ENCODE peak calls at places on chromosomes 16 and 17, in six cellular contexts. One of them, this sample, is unnamed.

GRCh38 chr16:77780378-77780837 is 8.0 kb upstream of the VAT1L start:
- DNase-seq in HepG2: peak
- DNase-seq in A549: peak
- DNase-seq in GM12878: no peak
- DNase-seq in endothelial cell of umbilical vein: peak
- DNase-seq in K562: no peak
- DNase-seq in this sample: no peak

GRCh38 chr16:67959520-67959919 is 8.9 kb downstream of the SLC12A4 start:
- DNase-seq in A549: no peak
- DNase-seq in HepG2: no peak
- DNase-seq in K562: peak
- DNase-seq in GM12878: no peak
- DNase-seq in endothelial cell of umbilical vein: no peak
- DNase-seq in this sample: no peak

GRCh38 chr17:16820161-16820877 is 130.3 kb downstream of the CCDC144A start:
- DNase-seq in A549: no peak
- DNase-seq in endothelial cell of umbilical vein: no peak
- DNase-seq in K562: no peak
- DNase-seq in GM12878: no peak
- DNase-seq in HepG2: no peak
- DNase-seq in this sample: no peak

GRCh38 chr17:3418222-3418621 is 7.1 kb downstream of the OR3A3 start:
- DNase-seq in endothelial cell of umbilical vein: no peak
- DNase-seq in A549: no peak
- DNase-seq in K562: no peak
- DNase-seq in HepG2: no peak
- DNase-seq in GM12878: no peak
- DNase-seq in this sample: no peak

GRCh38 chr16:53054670-53055485 is at the start of gene CHD9:
- DNase-seq in endothelial cell of umbilical vein: peak
- DNase-seq in K562: peak
- DNase-seq in GM12878: peak
- DNase-seq in HepG2: peak
- DNase-seq in A549: peak
- DNase-seq in this sample: peak

GRCh38 chr17:71975998-71976649 is 144.7 kb upstream of the SOX9 start:
- DNase-seq in A549: peak
- DNase-seq in GM12878: no peak
- DNase-seq in K562: no peak
- DNase-seq in HepG2: no peak
- DNase-seq in endothelial cell of umbilical vein: no peak
- DNase-seq in this sample: peak

GRCh38 chr17:37736428-37736827 is 8.4 kb downstream of the HNF1B start:
- DNase-seq in endothelial cell of umbilical vein: no peak
- DNase-seq in GM12878: no peak
- DNase-seq in A549: no peak
- DNase-seq in K562: no peak
- DNase-seq in HepG2: no peak
- DNase-seq in this sample: no peak

GRCh38 chr17:77449908-77450741 is 309.4 kb downstream of the SEC14L1 start:
- DNase-seq in HepG2: peak
- DNase-seq in A549: no peak
- DNase-seq in K562: peak
- DNase-seq in GM12878: no peak
- DNase-seq in endothelial cell of umbilical vein: no peak
- DNase-seq in this sample: peak

GRCh38 chr17:15457723-15458094 is 9.7 kb downstream of the CDRT4 start:
- DNase-seq in K562: no peak
- DNase-seq in endothelial cell of umbilical vein: peak
- DNase-seq in GM12878: no peak
- DNase-seq in HepG2: no peak
- DNase-seq in A549: no peak
- DNase-seq in this sample: no peak

GRCh38 chr17:7294614-7295153 is at the start of gene YBX2:
- DNase-seq in GM12878: no peak
- DNase-seq in A549: peak
- DNase-seq in HepG2: no peak
- DNase-seq in K562: peak
- DNase-seq in endothelial cell of umbilical vein: peak
- DNase-seq in this sample: peak

GRCh38 chr16:73886378-73886777 is 410.2 kb upstream of the PSMD7 start:
- DNase-seq in A549: no peak
- DNase-seq in K562: no peak
- DNase-seq in HepG2: no peak
- DNase-seq in GM12878: no peak
- DNase-seq in endothelial cell of umbilical vein: no peak
- DNase-seq in this sample: no peak

GRCh38 chr16:53787423-53787822 is 83.5 kb downstream of the FTO start:
- DNase-seq in endothelial cell of umbilical vein: no peak
- DNase-seq in GM12878: no peak
- DNase-seq in A549: no peak
- DNase-seq in HepG2: no peak
- DNase-seq in K562: no peak
- DNase-seq in this sample: no peak

GRCh38 chr16:27245276-27246231 is 23.0 kb downstream of the NSMCE1 start:
- DNase-seq in A549: peak
- DNase-seq in HepG2: no peak
- DNase-seq in K562: peak
- DNase-seq in endothelial cell of umbilical vein: no peak
- DNase-seq in GM12878: no peak
- DNase-seq in this sample: no peak

GRCh38 chr17:37844158-37844976 is 79.8 kb upstream of the TBC1D3K start:
- DNase-seq in GM12878: no peak
- DNase-seq in A549: peak
- DNase-seq in HepG2: peak
- DNase-seq in K562: peak
- DNase-seq in endothelial cell of umbilical vein: peak
- DNase-seq in this sample: peak

GRCh38 chr17:77790143-77790829 is 168.2 kb upstream of the TNRC6C start:
- DNase-seq in K562: no peak
- DNase-seq in endothelial cell of umbilical vein: no peak
- DNase-seq in HepG2: no peak
- DNase-seq in GM12878: no peak
- DNase-seq in A549: no peak
- DNase-seq in this sample: no peak

GRCh38 chr16:86041205-86041604 is 142.2 kb downstream of the IRF8 start:
- DNase-seq in A549: no peak
- DNase-seq in GM12878: no peak
- DNase-seq in K562: no peak
- DNase-seq in HepG2: no peak
- DNase-seq in endothelial cell of umbilical vein: no peak
- DNase-seq in this sample: no peak

GRCh38 chr16:57648590-57649442 is 19.3 kb upstream of the ADGRG3 start:
- DNase-seq in K562: peak
- DNase-seq in A549: peak
- DNase-seq in HepG2: peak
- DNase-seq in GM12878: peak
- DNase-seq in endothelial cell of umbilical vein: peak
- DNase-seq in this sample: peak

GRCh38 chr16:8869212-8869987 is 594 bp upstream of the CARHSP1 start:
- DNase-seq in A549: no peak
- DNase-seq in GM12878: no peak
- DNase-seq in endothelial cell of umbilical vein: no peak
- DNase-seq in K562: peak
- DNase-seq in HepG2: peak
- DNase-seq in this sample: peak

GRCh38 chr16:11101695-11102522 is 154.1 kb downstream of the SOCS1 start:
- DNase-seq in A549: no peak
- DNase-seq in GM12878: no peak
- DNase-seq in K562: peak
- DNase-seq in endothelial cell of umbilical vein: peak
- DNase-seq in HepG2: peak
- DNase-seq in this sample: no peak

GRCh38 chr17:19510903-19511302 is 22.8 kb upstream of the SLC47A1 start:
- DNase-seq in K562: no peak
- DNase-seq in A549: no peak
- DNase-seq in endothelial cell of umbilical vein: no peak
- DNase-seq in HepG2: no peak
- DNase-seq in GM12878: no peak
- DNase-seq in this sample: no peak

GRCh38 chr17:596763-597644 is 117.6 kb downstream of the VPS53 start:
- DNase-seq in GM12878: no peak
- DNase-seq in K562: no peak
- DNase-seq in HepG2: no peak
- DNase-seq in endothelial cell of umbilical vein: peak
- DNase-seq in A549: peak
- DNase-seq in this sample: no peak

GRCh38 chr17:60947100-60947499 is 269.4 kb downstream of the BCAS3 start:
- DNase-seq in K562: no peak
- DNase-seq in GM12878: no peak
- DNase-seq in A549: no peak
- DNase-seq in endothelial cell of umbilical vein: no peak
- DNase-seq in HepG2: no peak
- DNase-seq in this sample: no peak

GRCh38 chr16:87657621-87658192 is 55.4 kb downstream of the JPH3 start:
- DNase-seq in endothelial cell of umbilical vein: no peak
- DNase-seq in K562: peak
- DNase-seq in GM12878: no peak
- DNase-seq in A549: peak
- DNase-seq in HepG2: peak
- DNase-seq in this sample: peak

GRCh38 chr17:76539631-76540271 is at the start of gene PRCD:
- DNase-seq in K562: no peak
- DNase-seq in HepG2: no peak
- DNase-seq in endothelial cell of umbilical vein: no peak
- DNase-seq in GM12878: no peak
- DNase-seq in A549: peak
- DNase-seq in this sample: no peak

GRCh38 chr17:50359998-50360461 is 13.0 kb downstream of the MRPL27 start:
- DNase-seq in endothelial cell of umbilical vein: no peak
- DNase-seq in K562: no peak
- DNase-seq in GM12878: no peak
- DNase-seq in A549: no peak
- DNase-seq in HepG2: no peak
- DNase-seq in this sample: no peak
- TF ChIP-seq CTCF in endothelial cell of umbilical vein: no peak
- TF ChIP-seq CTCF in K562: no peak
- TF ChIP-seq CTCF in GM12878: no peak
- TF ChIP-seq CTCF in A549: no peak
- TF ChIP-seq CTCF in HepG2: no peak
- TF ChIP-seq CTCF in this sample: no peak

DNA sequence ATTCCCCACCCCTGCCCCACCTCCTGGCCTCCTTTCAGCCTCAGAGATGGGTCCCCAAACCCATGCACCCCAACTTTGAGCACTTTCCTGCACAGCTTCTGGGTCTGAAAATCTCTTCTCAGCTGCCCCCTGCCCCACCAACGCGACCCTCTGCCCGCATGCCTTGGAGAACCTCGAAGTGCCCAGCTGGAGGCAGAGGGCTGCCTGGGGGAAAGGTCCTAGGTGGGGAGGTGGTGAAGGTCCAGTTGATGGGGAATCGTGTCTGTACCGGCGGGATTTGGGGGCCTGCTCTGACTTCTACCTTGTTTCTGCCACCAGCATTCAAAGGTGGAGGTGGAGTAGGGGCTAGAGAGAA is 1.3 kb downstream of the NKD1 start:
- DNase-seq in A549: no peak
- DNase-seq in endothelial cell of umbilical vein: no peak
- DNase-seq in HepG2: no peak
- DNase-seq in GM12878: no peak
- DNase-seq in K562: no peak
- DNase-seq in this sample: no peak
- H3K4me3 ChIP-seq in A549: no peak
- H3K4me3 ChIP-seq in endothelial cell of umbilical vein: no peak
- H3K4me3 ChIP-seq in HepG2: peak
- H3K4me3 ChIP-seq in GM12878: no peak
- H3K4me3 ChIP-seq in K562: no peak
- H3K4me3 ChIP-seq in this sample: no peak

DNA sequence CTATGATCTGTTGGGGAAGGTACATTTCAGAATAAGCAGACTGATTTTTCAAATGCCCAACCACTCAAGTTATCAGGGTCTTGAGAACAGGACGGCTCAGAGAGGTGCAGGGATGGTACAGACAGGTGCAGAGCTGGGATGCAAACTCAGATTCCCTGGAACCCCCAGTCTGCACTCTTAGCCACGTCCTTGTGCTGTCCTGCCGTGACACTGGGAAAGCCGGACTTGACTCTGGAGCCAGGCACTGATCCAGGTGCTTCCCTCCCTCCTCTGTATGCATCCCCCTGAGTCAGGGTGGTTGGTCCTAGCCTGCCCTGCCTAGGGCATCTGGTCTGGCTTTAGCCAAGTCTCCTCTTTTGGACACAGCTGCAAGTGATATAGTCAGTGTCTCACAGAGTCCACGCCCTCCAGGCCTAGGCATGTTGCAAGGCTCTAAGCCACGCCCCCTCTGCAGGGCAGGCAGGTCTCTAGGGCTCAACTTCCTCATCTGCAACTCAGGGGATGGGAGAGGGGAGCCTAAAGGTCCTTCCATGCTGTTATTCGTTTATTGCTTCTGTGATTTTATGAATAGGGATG is 97.4 kb downstream of the SDK2 start:
- DNase-seq in HepG2: peak
- DNase-seq in GM12878: no peak
- DNase-seq in K562: peak
- DNase-seq in endothelial cell of umbilical vein: no peak
- DNase-seq in A549: peak
- DNase-seq in this sample: peak
- TF ChIP-seq MYC in HepG2: no peak
- TF ChIP-seq MYC in GM12878: no peak
- TF ChIP-seq MYC in K562: no peak
- TF ChIP-seq MYC in endothelial cell of umbilical vein: no peak
- TF ChIP-seq MYC in A549: no peak
- TF ChIP-seq MYC in this sample: no peak

GRCh38 chr17:33202011-33202410 is 91.1 kb downstream of the ASIC2 start:
- DNase-seq in K562: no peak
- DNase-seq in endothelial cell of umbilical vein: no peak
- DNase-seq in A549: no peak
- DNase-seq in HepG2: no peak
- DNase-seq in GM12878: no peak
- DNase-seq in this sample: no peak
- TF ChIP-seq CTCF in K562: no peak
- TF ChIP-seq CTCF in endothelial cell of umbilical vein: no peak
- TF ChIP-seq CTCF in A549: no peak
- TF ChIP-seq CTCF in HepG2: peak
- TF ChIP-seq CTCF in GM12878: no peak
- TF ChIP-seq CTCF in this sample: no peak